ENCODE peak calls at places on chromosomes 6 and 20, in four cellular contexts. H is HFF-Myc, J is HCT116, Z is Panc1. R is an unnamed sample.

GRCh38 chr6:38262041-38262440 is 377.7 kb downstream of the BTBD9 start:
- DNase-seq in Z (peak), J (no peak), H (peak), R (peak)

GRCh38 chr6:11810039-11810541 is 31.5 kb upstream of the ADTRP start:
- DNase-seq in J (no peak), Z (no peak), H (peak), R (peak)

GRCh38 chr6:154960299-154960796 is 34.8 kb upstream of the TIAM2 start:
- DNase-seq in H (no peak), Z (no peak), J (no peak), R (no peak)

GRCh38 chr20:9838035-9838377 is 870 bp downstream of the PAK5 start:
- DNase-seq in H (no peak), J (no peak), Z (no peak), R (no peak)

GRCh38 chr6:136740050-136740974 is 52.0 kb downstream of the MAP3K5 start:
- DNase-seq in H (no peak), Z (no peak), J (no peak), R (peak)

GRCh38 chr6:158417760-158418098 is 105.5 kb downstream of the TULP4 start:
- DNase-seq in J (no peak), H (no peak), Z (no peak), R (peak)

GRCh38 chr20:38445901-38446425 is 10.8 kb upstream of the SNHG17 start:
- DNase-seq in J (no peak), H (no peak), Z (no peak), R (no peak)

GRCh38 chr6:36683145-36683655 is 4.7 kb downstream of the CDKN1A start:
- DNase-seq in Z (no peak), J (no peak), H (no peak), R (no peak)

GRCh38 chr6:32332433-32332832 is 39.3 kb downstream of the TSBP1 start:
- DNase-seq in Z (no peak), H (no peak), J (no peak), R (no peak)

GRCh38 chr20:62977613-62978558 is 25.4 kb downstream of the SLC17A9 start:
- DNase-seq in H (no peak), Z (no peak), J (peak), R (no peak)

GRCh38 chr6:21128601-21129000 is 464.9 kb upstream of the SOX4 start:
- DNase-seq in Z (no peak), H (no peak), J (no peak), R (no peak)

GRCh38 chr6:1917628-1918371 is 308.1 kb downstream of the FOXC1 start:
- DNase-seq in H (peak), J (peak), Z (peak), R (peak)

GRCh38 chr6:168100803-168101095 is 21.7 kb upstream of the FRMD1 start:
- DNase-seq in J (no peak), H (no peak), Z (no peak), R (no peak)

GRCh38 chr20:41395669-41396664 is 29.3 kb upstream of the EMILIN3 start:
- DNase-seq in Z (no peak), J (no peak), H (no peak), R (no peak)

GRCh38 chr20:58838174-58838573 is 12.5 kb downstream of the GNAS-AS1 start:
- DNase-seq in J (no peak), H (no peak), Z (no peak), R (no peak)

GRCh38 chr6:147077251-147077650 is 127.0 kb upstream of the STXBP5 start:
- DNase-seq in H (no peak), J (no peak), Z (no peak), R (no peak)

GRCh38 chr20:3045816-3046676 is at the start of gene MRPS26:
- DNase-seq in Z (no peak), J (peak), H (peak), R (peak)

GRCh38 chr20:3046677-3047462 is 1.0 kb downstream of the MRPS26 start:
- DNase-seq in Z (no peak), J (peak), H (no peak), R (peak)

GRCh38 chr20:3045042-3045815 is 623 bp upstream of the MRPS26 start:
- DNase-seq in J (no peak), H (no peak), Z (no peak), R (peak)

GRCh38 chr20:3044336-3044965 is 1.0 kb downstream of the GNRH2 start:
- DNase-seq in Z (no peak), J (no peak), H (no peak), R (no peak)

GRCh38 chr20:3047486-3048419 is 1.9 kb downstream of the MRPS26 start:
- DNase-seq in Z (no peak), J (no peak), H (no peak), R (no peak)
- H3K4me3 ChIP-seq in Z (no peak), J (peak), H (peak), R (peak)

DNA sequence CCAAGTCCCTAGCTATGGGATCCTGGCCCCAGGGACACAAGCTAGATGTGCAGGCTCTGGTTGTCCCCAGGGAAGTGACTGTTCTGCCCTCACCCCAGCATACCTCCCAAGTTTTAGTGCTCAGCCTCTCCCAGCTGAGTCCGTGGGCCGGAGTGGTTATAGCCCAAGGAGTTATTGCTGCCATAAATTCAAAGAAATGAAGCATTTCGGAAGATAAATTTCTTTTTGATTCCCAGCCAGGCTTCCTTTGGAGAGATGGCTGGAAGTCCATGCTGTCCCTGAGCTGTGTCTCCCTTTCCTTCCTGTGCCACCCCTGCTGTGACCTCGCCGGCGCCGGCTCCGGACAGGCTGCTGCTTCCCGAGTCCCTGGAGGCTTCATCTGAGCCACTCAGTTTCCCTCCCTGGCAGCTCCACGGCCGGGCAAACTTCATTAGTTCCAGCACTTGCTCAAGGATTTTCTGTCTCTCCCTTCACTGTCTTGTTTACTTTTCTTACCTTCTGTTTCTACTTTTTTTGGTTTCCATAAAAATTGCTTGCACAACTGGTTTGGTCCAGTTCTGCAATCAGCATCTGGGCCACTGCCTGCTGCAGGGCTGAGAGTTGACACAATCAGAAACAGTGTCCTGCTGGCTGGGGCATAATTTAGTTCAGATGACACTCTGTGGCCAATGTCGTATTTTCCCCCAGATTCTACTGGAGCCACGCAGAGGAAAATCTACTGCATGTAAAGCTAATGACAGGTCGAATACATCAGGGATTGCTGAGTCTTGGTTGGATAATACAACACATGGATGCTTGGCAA is 225.5 kb downstream of the SYNDIG1 start:
- DNase-seq in Z (no peak), J (no peak), H (no peak), R (no peak)
- TF ChIP-seq CTCF in Z (no peak), J (no peak), H (no peak), R (no peak)

GRCh38 chr20:1474325-1474724 is 7.7 kb upstream of the NSFL1C start:
- DNase-seq in Z (no peak), J (no peak), H (no peak), R (no peak)

GRCh38 chr20:1478566-1478965 is 11.9 kb upstream of the NSFL1C start:
- DNase-seq in J (peak), Z (peak), H (no peak), R (peak)

GRCh38 chr20:1474817-1475603 is 8.4 kb upstream of the NSFL1C start:
- DNase-seq in J (no peak), Z (no peak), H (no peak), R (peak)

GRCh38 chr20:1479831-1480595 is 11.2 kb downstream of the SIRPB2 start:
- DNase-seq in H (no peak), J (no peak), Z (no peak), R (no peak)

GRCh38 chr20:1477896-1478490 is 11.3 kb upstream of the NSFL1C start:
- DNase-seq in H (no peak), Z (no peak), J (no peak), R (peak)
- H3K4me3 ChIP-seq in H (no peak), Z (no peak), J (no peak), R (peak)

GRCh38 chr6:692356-692851 is 535 bp downstream of the EXOC2 start:
- DNase-seq in J (peak), Z (no peak), H (no peak), R (peak)

GRCh38 chr6:693737-694038 is 749 bp upstream of the EXOC2 start:
- DNase-seq in H (no peak), J (no peak), Z (no peak), R (no peak)

GRCh38 chr6:689223-689622 is 3.7 kb downstream of the EXOC2 start:
- DNase-seq in Z (no peak), J (no peak), H (no peak), R (no peak)

DNA sequence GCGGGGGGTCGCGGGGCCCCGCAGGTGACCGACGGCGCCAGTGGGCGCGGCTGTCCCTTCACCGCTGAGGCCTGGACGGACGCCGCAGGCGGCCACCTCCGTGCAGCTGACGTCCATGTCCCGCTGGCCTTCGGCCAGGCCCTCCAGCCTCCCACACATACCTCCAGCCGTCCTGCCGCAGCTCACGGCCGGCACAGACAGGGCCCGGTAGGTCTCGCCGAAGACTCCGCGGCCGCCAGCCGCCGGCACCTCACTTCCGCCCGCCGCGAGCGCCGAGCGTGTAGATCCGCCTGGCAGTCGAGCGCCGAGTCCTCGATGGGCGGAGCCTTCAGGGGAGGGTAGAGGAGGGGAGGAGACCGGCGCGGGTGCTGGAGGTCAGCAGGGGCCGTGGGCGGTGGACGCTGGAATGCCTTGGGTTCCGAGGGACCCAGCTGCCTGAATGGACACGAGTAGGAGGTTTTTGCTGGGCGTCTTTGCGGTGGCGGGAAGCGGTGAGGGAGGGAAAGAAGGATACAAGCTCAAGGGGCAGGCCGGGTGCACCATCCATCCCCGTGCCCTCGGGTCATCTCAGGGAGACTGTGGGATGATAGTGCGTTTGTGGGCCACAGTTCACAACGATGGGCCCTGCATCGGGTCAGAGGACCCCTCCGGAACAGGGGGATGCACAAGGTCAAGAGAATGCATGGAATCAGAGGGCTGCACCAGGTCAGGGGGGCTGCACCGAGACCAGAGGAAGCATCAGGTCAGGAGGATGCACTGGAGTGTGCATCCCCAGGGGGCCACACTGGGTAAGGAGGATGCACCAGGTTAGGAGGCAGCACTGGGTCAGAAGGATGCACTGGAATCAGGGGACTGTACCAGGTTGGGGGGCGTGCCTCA is at the start of gene EXOC2:
- DNase-seq in Z (no peak), H (no peak), J (peak), R (peak)
- TF ChIP-seq CTCF in Z (no peak), H (peak), J (peak), R (no peak)